ENCODE peak calls at places on chromosome 17, in five cellular contexts. One of them, this sample, is unnamed.

GRCh38 chr17:67460097-67460496 is 83.0 kb downstream of the PITPNC1 start:
- DNase-seq in T-helper 17 cell: no peak
- DNase-seq in NCI-H82: no peak
- DNase-seq in hepatocyte: no peak
- DNase-seq in activated CD4-positive, CD25-positive, alpha-beta regulatory T cell: no peak
- DNase-seq in this sample: no peak

GRCh38 chr17:866568-867087 is 84.5 kb downstream of the MRM3 start:
- DNase-seq in hepatocyte: no peak
- DNase-seq in NCI-H82: no peak
- DNase-seq in T-helper 17 cell: no peak
- DNase-seq in activated CD4-positive, CD25-positive, alpha-beta regulatory T cell: no peak
- DNase-seq in this sample: no peak

GRCh38 chr17:5783269-5783668 is 199.0 kb upstream of the NLRP1 start:
- DNase-seq in NCI-H82: no peak
- DNase-seq in T-helper 17 cell: no peak
- DNase-seq in hepatocyte: no peak
- DNase-seq in activated CD4-positive, CD25-positive, alpha-beta regulatory T cell: no peak
- DNase-seq in this sample: no peak

GRCh38 chr17:46995841-46996571 is 17.0 kb upstream of the RPRML start:
- DNase-seq in T-helper 17 cell: no peak
- DNase-seq in hepatocyte: no peak
- DNase-seq in activated CD4-positive, CD25-positive, alpha-beta regulatory T cell: no peak
- DNase-seq in NCI-H82: no peak
- DNase-seq in this sample: no peak

GRCh38 chr17:22090263-22090935 is 398.1 kb downstream of the KCNJ18 start:
- DNase-seq in hepatocyte: no peak
- DNase-seq in NCI-H82: no peak
- DNase-seq in T-helper 17 cell: no peak
- DNase-seq in activated CD4-positive, CD25-positive, alpha-beta regulatory T cell: no peak
- DNase-seq in this sample: no peak

GRCh38 chr17:46129302-46129701 is 63.9 kb downstream of the KANSL1 start:
- DNase-seq in activated CD4-positive, CD25-positive, alpha-beta regulatory T cell: no peak
- DNase-seq in NCI-H82: no peak
- DNase-seq in T-helper 17 cell: no peak
- DNase-seq in hepatocyte: no peak
- DNase-seq in this sample: no peak

GRCh38 chr17:151886-152859 is 14.8 kb downstream of the SCGB1C2 start:
- DNase-seq in activated CD4-positive, CD25-positive, alpha-beta regulatory T cell: no peak
- DNase-seq in T-helper 17 cell: peak; percentile 5
- DNase-seq in hepatocyte: no peak
- DNase-seq in NCI-H82: no peak
- DNase-seq in this sample: peak; percentile 36

GRCh38 chr17:83126275-83126930 is 47.0 kb downstream of the METRNL start:
- DNase-seq in T-helper 17 cell: peak; percentile 7
- DNase-seq in activated CD4-positive, CD25-positive, alpha-beta regulatory T cell: no peak
- DNase-seq in hepatocyte: no peak
- DNase-seq in NCI-H82: no peak
- DNase-seq in this sample: no peak

GRCh38 chr17:45096141-45096540 is 35.0 kb downstream of the NMT1 start:
- DNase-seq in T-helper 17 cell: no peak
- DNase-seq in NCI-H82: peak; percentile 50
- DNase-seq in activated CD4-positive, CD25-positive, alpha-beta regulatory T cell: no peak
- DNase-seq in hepatocyte: peak; percentile 40
- DNase-seq in this sample: no peak

GRCh38 chr17:17718251-17718650 is 37.0 kb downstream of the RAI1 start:
- DNase-seq in NCI-H82: no peak
- DNase-seq in T-helper 17 cell: no peak
- DNase-seq in hepatocyte: no peak
- DNase-seq in activated CD4-positive, CD25-positive, alpha-beta regulatory T cell: no peak
- DNase-seq in this sample: no peak

GRCh38 chr17:19379306-19380075 is 1.2 kb downstream of the MAPK7 start:
- DNase-seq in T-helper 17 cell: no peak
- DNase-seq in hepatocyte: no peak
- DNase-seq in NCI-H82: no peak
- DNase-seq in activated CD4-positive, CD25-positive, alpha-beta regulatory T cell: no peak
- DNase-seq in this sample: no peak

GRCh38 chr17:82859431-82860403 is 19.9 kb upstream of the ZNF750 start:
- DNase-seq in T-helper 17 cell: no peak
- DNase-seq in NCI-H82: no peak
- DNase-seq in hepatocyte: peak; percentile 73
- DNase-seq in activated CD4-positive, CD25-positive, alpha-beta regulatory T cell: peak; percentile 24
- DNase-seq in this sample: no peak

GRCh38 chr17:4900231-4901107 is 1.1 kb downstream of the C17orf107 start:
- DNase-seq in T-helper 17 cell: peak; percentile 42
- DNase-seq in NCI-H82: no peak
- DNase-seq in activated CD4-positive, CD25-positive, alpha-beta regulatory T cell: peak; percentile 40
- DNase-seq in hepatocyte: no peak
- DNase-seq in this sample: no peak

GRCh38 chr17:7858487-7858832 is 657 bp downstream of the CYB5D1 start:
- DNase-seq in NCI-H82: peak; percentile 82
- DNase-seq in T-helper 17 cell: no peak
- DNase-seq in hepatocyte: peak; percentile 73
- DNase-seq in activated CD4-positive, CD25-positive, alpha-beta regulatory T cell: no peak
- DNase-seq in this sample: peak; percentile 70

GRCh38 chr17:3879181-3879580 is 13.7 kb downstream of the CAMKK1 start:
- DNase-seq in T-helper 17 cell: no peak
- DNase-seq in activated CD4-positive, CD25-positive, alpha-beta regulatory T cell: no peak
- DNase-seq in hepatocyte: peak; percentile 70
- DNase-seq in NCI-H82: peak; percentile 100
- DNase-seq in this sample: no peak

GRCh38 chr17:81707725-81708646 is 4.1 kb upstream of the SLC25A10 start:
- DNase-seq in T-helper 17 cell: no peak
- DNase-seq in activated CD4-positive, CD25-positive, alpha-beta regulatory T cell: no peak
- DNase-seq in NCI-H82: no peak
- DNase-seq in hepatocyte: no peak
- DNase-seq in this sample: no peak

GRCh38 chr17:12097326-12097725 is 76.6 kb downstream of the MAP2K4 start:
- DNase-seq in hepatocyte: no peak
- DNase-seq in NCI-H82: no peak
- DNase-seq in T-helper 17 cell: no peak
- DNase-seq in activated CD4-positive, CD25-positive, alpha-beta regulatory T cell: no peak
- DNase-seq in this sample: no peak

GRCh38 chr17:80116923-80117380 is 15.6 kb downstream of the GAA start:
- DNase-seq in T-helper 17 cell: no peak
- DNase-seq in NCI-H82: no peak
- DNase-seq in hepatocyte: peak; percentile 3
- DNase-seq in activated CD4-positive, CD25-positive, alpha-beta regulatory T cell: no peak
- DNase-seq in this sample: no peak

GRCh38 chr17:34758747-34759146 is 179.4 kb downstream of the TMEM132E start:
- DNase-seq in NCI-H82: no peak
- DNase-seq in activated CD4-positive, CD25-positive, alpha-beta regulatory T cell: no peak
- DNase-seq in T-helper 17 cell: no peak
- DNase-seq in hepatocyte: no peak
- DNase-seq in this sample: no peak